ENCODE peak calls at places on chromosome 14, in seven cellular contexts. One of them, this sample, is unnamed.
A peak's percentile ranks its signal among the peaks of the same experiment; 100 is the strongest.

GRCh38 chr14:62030387-62030786 is 268.2 kb downstream of the SNAPC1 start:
- DNase-seq in tibial artery: no peak
- DNase-seq in aorta: no peak
- DNase-seq in stomach: no peak
- DNase-seq in upper lobe of right lung: no peak
- DNase-seq in OCI-LY7: no peak
- DNase-seq in pancreas: no peak
- DNase-seq in this sample: no peak

GRCh38 chr14:76673261-76673660 is 88.0 kb upstream of the VASH1 start:
- DNase-seq in tibial artery: no peak
- DNase-seq in aorta: no peak
- DNase-seq in stomach: no peak
- DNase-seq in upper lobe of right lung: no peak
- DNase-seq in OCI-LY7: no peak
- DNase-seq in pancreas: no peak
- DNase-seq in this sample: no peak

GRCh38 chr14:56661478-56661877 is 81.9 kb downstream of the TMEM260 start:
- DNase-seq in tibial artery: no peak
- DNase-seq in aorta: no peak
- DNase-seq in stomach: no peak
- DNase-seq in upper lobe of right lung: no peak
- DNase-seq in OCI-LY7: no peak
- DNase-seq in pancreas: no peak
- DNase-seq in this sample: no peak

GRCh38 chr14:22415633-22415959 is 173.4 kb downstream of the DAD1 start:
- DNase-seq in tibial artery: no peak
- DNase-seq in aorta: no peak
- DNase-seq in stomach: no peak
- DNase-seq in upper lobe of right lung: no peak
- DNase-seq in OCI-LY7: no peak
- DNase-seq in pancreas: no peak
- DNase-seq in this sample: no peak

GRCh38 chr14:53744846-53745245 is 211.8 kb downstream of the BMP4 start:
- DNase-seq in tibial artery: no peak
- DNase-seq in aorta: no peak
- DNase-seq in stomach: no peak
- DNase-seq in upper lobe of right lung: no peak
- DNase-seq in OCI-LY7: no peak
- DNase-seq in pancreas: no peak
- DNase-seq in this sample: no peak

GRCh38 chr14:75220097-75220496 is 43.7 kb upstream of the TMED10 start:
- DNase-seq in tibial artery: no peak
- DNase-seq in aorta: no peak
- DNase-seq in stomach: no peak
- DNase-seq in upper lobe of right lung: no peak
- DNase-seq in OCI-LY7: no peak
- DNase-seq in pancreas: no peak
- DNase-seq in this sample: no peak

GRCh38 chr14:59464651-59465569 is at the start of gene GPR135:
- DNase-seq in tibial artery: peak; percentile 71
- DNase-seq in aorta: peak; percentile 92
- DNase-seq in stomach: peak; percentile 67
- DNase-seq in upper lobe of right lung: peak; percentile 83
- DNase-seq in OCI-LY7: peak; percentile 50
- DNase-seq in pancreas: peak; percentile 87
- DNase-seq in this sample: no peak

GRCh38 chr14:79424462-79424861 is 786.8 kb downstream of the DIO2 start:
- DNase-seq in tibial artery: no peak
- DNase-seq in aorta: no peak
- DNase-seq in stomach: no peak
- DNase-seq in upper lobe of right lung: no peak
- DNase-seq in OCI-LY7: no peak
- DNase-seq in pancreas: no peak
- DNase-seq in this sample: no peak

GRCh38 chr14:95262511-95262891 is 57.2 kb downstream of the CLMN start:
- DNase-seq in tibial artery: no peak
- DNase-seq in aorta: no peak
- DNase-seq in stomach: no peak
- DNase-seq in upper lobe of right lung: no peak
- DNase-seq in OCI-LY7: no peak
- DNase-seq in pancreas: no peak
- DNase-seq in this sample: no peak

DNA sequence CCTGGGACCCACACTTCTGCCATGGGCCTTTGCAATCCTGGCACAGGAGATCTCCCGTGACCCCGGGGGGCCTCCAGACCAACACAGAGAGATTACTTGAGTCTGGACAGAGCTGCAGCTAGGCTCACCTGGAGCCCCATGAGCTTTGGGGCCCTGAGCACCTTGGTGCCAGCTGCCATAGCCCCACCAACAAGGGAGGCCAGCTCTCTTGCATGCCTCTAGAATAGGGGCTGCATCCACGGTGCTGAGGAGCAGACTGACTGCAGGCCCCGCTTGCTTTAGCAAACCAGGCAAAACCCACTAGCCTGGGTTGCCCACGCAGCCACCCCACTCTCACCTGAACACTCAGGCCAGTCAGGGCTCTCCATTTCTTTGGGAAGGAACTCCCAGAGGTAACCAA is 3.7 kb upstream of the OR4N2 start:
- DNase-seq in tibial artery: no peak
- DNase-seq in aorta: no peak
- DNase-seq in stomach: no peak
- DNase-seq in upper lobe of right lung: peak; percentile 63
- DNase-seq in OCI-LY7: no peak
- DNase-seq in pancreas: no peak
- DNase-seq in this sample: no peak
- H3K9me3 ChIP-seq in tibial artery: no peaks in the 10 kb centered on the region
- H3K9me3 ChIP-seq in aorta: no peaks in the 10 kb centered on the region
- H3K9me3 ChIP-seq in stomach: peaks cover 5% of the 10 kb centered on the region
- H3K9me3 ChIP-seq in upper lobe of right lung: peaks cover 5% of the 10 kb centered on the region
- H3K9me3 ChIP-seq in OCI-LY7: peaks cover 15% of the 10 kb centered on the region
- H3K9me3 ChIP-seq in pancreas: no peaks in the 10 kb centered on the region
- H3K9me3 ChIP-seq in this sample: no peaks in the 10 kb centered on the region

GRCh38 chr14:103055693-103056092 is 1.7 kb downstream of the CDC42BPB start:
- DNase-seq in tibial artery: no peak
- DNase-seq in aorta: no peak
- DNase-seq in stomach: no peak
- DNase-seq in upper lobe of right lung: no peak
- DNase-seq in OCI-LY7: no peak
- DNase-seq in pancreas: no peak
- DNase-seq in this sample: no peak
- H3K4me3 ChIP-seq in tibial artery: peak overlapping the region; percentile 93
- H3K4me3 ChIP-seq in aorta: no peak overlapping the region
- H3K4me3 ChIP-seq in stomach: peak overlapping the region; percentile 95
- H3K4me3 ChIP-seq in upper lobe of right lung: peak overlapping the region; percentile 95
- H3K4me3 ChIP-seq in OCI-LY7: no peak overlapping the region
- H3K4me3 ChIP-seq in pancreas: no peak overlapping the region
- H3K4me3 ChIP-seq in this sample: peak overlapping the region; percentile 94

DNA sequence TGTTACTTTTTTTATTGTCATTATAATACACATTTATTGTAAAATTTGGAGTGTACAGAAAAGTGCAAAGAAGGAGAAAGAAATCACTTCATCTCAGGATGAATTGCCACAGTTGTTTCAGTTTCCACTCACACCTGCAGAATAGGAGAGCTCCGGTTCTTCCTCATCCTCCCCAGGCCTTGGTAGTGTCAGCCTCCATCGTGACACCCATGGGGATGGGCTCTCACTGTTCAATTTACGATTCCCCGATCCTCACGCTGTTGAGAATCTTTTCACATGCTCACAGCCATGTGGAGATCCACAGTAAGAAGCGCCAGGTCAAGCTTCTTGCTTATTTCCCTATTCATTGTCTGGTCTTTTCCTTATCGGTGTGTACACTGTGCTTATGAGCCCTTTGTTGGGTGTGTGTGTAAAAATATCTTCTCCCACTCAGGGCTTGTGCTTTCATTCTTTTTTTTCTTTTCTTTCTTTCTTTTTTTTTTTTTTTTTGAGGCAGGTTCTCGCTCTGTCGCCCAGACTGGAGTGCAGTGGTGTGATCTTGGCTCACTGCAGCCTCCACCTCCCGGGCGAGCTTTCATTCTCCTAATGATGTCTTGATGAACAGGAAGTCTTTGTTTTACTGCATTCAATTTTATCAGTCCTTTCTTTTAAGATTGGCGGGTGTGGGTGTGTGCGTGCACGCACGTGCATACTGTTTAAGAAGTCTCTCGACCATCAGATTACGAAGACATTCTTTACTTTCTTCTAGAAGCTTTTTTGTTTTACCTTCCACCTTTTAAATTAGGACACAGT is 21.5 kb downstream of the RIN3 start:
- DNase-seq in tibial artery: no peak
- DNase-seq in aorta: no peak
- DNase-seq in stomach: no peak
- DNase-seq in upper lobe of right lung: peak; percentile 32
- DNase-seq in OCI-LY7: no peak
- DNase-seq in pancreas: no peak
- DNase-seq in this sample: no peak
- H3K4me1 ChIP-seq in tibial artery: peaks cover 35% of the 10 kb centered on the region
- H3K4me1 ChIP-seq in aorta: no peaks in the 10 kb centered on the region
- H3K4me1 ChIP-seq in stomach: peaks cover 53% of the 10 kb centered on the region
- H3K4me1 ChIP-seq in upper lobe of right lung: peaks cover 58% of the 10 kb centered on the region
- H3K4me1 ChIP-seq in OCI-LY7: peaks cover 27% of the 10 kb centered on the region
- H3K4me1 ChIP-seq in pancreas: no peaks in the 10 kb centered on the region
- H3K4me1 ChIP-seq in this sample: peaks cover 13% of the 10 kb centered on the region

DNA sequence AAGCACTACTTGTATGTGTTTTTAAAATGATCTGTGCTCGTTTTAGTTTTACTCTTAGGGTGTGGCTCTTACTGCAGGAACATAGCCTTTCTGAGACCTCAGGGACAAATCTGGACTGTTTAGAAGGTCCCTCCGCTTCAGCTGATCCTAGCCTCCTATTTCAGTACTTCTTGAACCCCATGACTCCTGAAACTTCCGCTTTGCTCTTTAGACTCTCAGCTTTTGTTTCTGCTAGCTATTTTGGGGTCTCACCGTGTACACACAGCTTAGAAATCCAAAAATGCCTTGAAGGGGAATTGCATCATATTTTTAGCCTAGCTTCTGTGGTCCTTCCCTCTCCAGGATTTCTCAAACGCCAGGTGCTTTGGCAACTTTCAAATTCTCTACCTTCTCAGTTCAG is 8.3 kb downstream of the OR11G2 start:
- DNase-seq in tibial artery: no peak
- DNase-seq in aorta: no peak
- DNase-seq in stomach: no peak
- DNase-seq in upper lobe of right lung: no peak
- DNase-seq in OCI-LY7: no peak
- DNase-seq in pancreas: no peak
- DNase-seq in this sample: no peak
- H3K9me3 ChIP-seq in tibial artery: no peaks in the 10 kb centered on the region
- H3K9me3 ChIP-seq in aorta: no peaks in the 10 kb centered on the region
- H3K9me3 ChIP-seq in stomach: no peaks in the 10 kb centered on the region
- H3K9me3 ChIP-seq in upper lobe of right lung: no peaks in the 10 kb centered on the region
- H3K9me3 ChIP-seq in OCI-LY7: no peaks in the 10 kb centered on the region
- H3K9me3 ChIP-seq in pancreas: no peaks in the 10 kb centered on the region
- H3K9me3 ChIP-seq in this sample: no peaks in the 10 kb centered on the region

DNA sequence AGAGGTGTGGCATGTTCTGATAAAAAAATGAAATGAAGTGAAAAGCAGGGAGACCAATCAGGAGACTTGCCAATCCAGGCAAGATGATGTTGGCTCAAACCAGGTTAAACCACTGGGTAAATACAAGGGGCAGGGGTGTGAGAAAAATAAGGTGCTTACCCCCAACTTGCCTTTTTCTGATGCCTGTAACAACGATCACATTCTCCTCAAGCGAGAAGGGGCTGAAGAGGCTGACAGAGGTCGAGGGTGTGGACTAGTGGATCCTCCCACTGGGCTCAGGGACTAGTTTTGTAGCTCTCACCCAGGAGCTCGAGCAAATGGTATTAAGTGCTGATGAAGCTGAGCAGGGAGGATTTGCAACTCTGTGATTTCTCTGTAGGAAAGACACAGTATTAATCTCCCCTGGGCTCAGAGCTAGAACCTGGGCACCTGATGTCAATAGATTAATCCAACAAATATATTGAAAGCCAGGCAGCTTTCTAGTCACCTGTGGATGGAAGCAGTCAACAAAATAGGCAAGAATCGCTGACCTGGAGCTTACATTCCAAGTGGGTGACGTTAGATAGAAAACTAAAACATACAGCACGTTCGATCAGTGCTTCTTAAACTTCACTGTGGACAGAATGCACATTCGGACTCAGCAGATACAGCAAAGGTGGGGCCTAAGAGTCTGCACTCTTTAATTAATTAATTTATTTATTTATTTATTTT is 15.2 kb upstream of the EAPP start:
- DNase-seq in tibial artery: peak; percentile 11
- DNase-seq in aorta: no peak
- DNase-seq in stomach: peak; percentile 24
- DNase-seq in upper lobe of right lung: peak; percentile 25
- DNase-seq in OCI-LY7: peak; percentile 30
- DNase-seq in pancreas: no peak
- DNase-seq in this sample: peak; percentile 47
- H3K4me3 ChIP-seq in tibial artery: no peak overlapping the region
- H3K4me3 ChIP-seq in aorta: no peak overlapping the region
- H3K4me3 ChIP-seq in stomach: peak overlapping the region; percentile 1
- H3K4me3 ChIP-seq in upper lobe of right lung: no peak overlapping the region
- H3K4me3 ChIP-seq in OCI-LY7: peak overlapping the region; percentile 30
- H3K4me3 ChIP-seq in pancreas: no peak overlapping the region
- H3K4me3 ChIP-seq in this sample: peak overlapping the region; percentile 12

DNA sequence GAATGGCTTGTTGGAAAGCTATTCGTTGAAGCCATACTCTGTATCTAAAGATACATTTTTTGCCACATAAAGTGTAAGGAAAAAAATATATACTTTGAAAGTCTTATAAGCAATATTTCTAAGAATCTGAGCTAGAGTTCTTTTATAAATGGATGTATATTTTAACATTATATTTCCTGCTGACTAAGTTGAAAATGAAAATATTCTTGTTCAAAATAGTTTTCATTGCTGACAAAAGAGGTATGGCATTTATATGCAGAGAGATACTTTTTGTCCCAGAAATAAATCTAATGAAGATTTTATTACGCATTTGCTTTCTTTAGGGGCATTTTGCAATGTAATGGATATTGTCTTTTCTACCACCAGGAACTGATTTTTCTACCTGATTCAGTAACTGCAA is 834.9 kb downstream of the LRFN5 start:
- DNase-seq in tibial artery: no peak
- DNase-seq in aorta: no peak
- DNase-seq in stomach: no peak
- DNase-seq in upper lobe of right lung: no peak
- DNase-seq in OCI-LY7: no peak
- DNase-seq in pancreas: no peak
- DNase-seq in this sample: no peak
- H3K4me1 ChIP-seq in tibial artery: no peaks in the 10 kb centered on the region
- H3K4me1 ChIP-seq in aorta: no peaks in the 10 kb centered on the region
- H3K4me1 ChIP-seq in stomach: no peaks in the 10 kb centered on the region
- H3K4me1 ChIP-seq in upper lobe of right lung: no peaks in the 10 kb centered on the region
- H3K4me1 ChIP-seq in OCI-LY7: peaks cover 4% of the 10 kb centered on the region
- H3K4me1 ChIP-seq in pancreas: no peaks in the 10 kb centered on the region
- H3K4me1 ChIP-seq in this sample: no peaks in the 10 kb centered on the region

This sample was measured in SJSA1.